ENCODE peak calls at places on chromosome 7, in four cellular contexts. One of them, this sample, is unnamed.

GRCh38 chr7:146366938-146367337 is 250.3 kb downstream of the CNTNAP2 start:
- DNase-seq in HepG2: no peak
- DNase-seq in K562: no peak
- DNase-seq in GM12878: no peak
- DNase-seq in this sample: no peak

GRCh38 chr7:105391429-105391828 is 2.7 kb upstream of the SRPK2 start:
- DNase-seq in HepG2: no peak
- DNase-seq in K562: no peak
- DNase-seq in GM12878: no peak
- DNase-seq in this sample: no peak

GRCh38 chr7:49324707-49325106 is 400.4 kb downstream of the CDC14C start:
- DNase-seq in HepG2: no peak
- DNase-seq in K562: no peak
- DNase-seq in GM12878: no peak
- DNase-seq in this sample: peak

GRCh38 chr7:39417642-39418041 is 148.6 kb upstream of the YAE1 start:
- DNase-seq in HepG2: no peak
- DNase-seq in K562: no peak
- DNase-seq in GM12878: no peak
- DNase-seq in this sample: peak

GRCh38 chr7:106534271-106534846 is 126.6 kb downstream of the CCDC71L start:
- DNase-seq in HepG2: no peak
- DNase-seq in K562: peak
- DNase-seq in GM12878: no peak
- DNase-seq in this sample: no peak

GRCh38 chr7:92446869-92447238 is 428 bp upstream of the GATAD1 start:
- DNase-seq in HepG2: no peak
- DNase-seq in K562: no peak
- DNase-seq in GM12878: no peak
- DNase-seq in this sample: no peak

GRCh38 chr7:30476401-30477145 is 2.0 kb downstream of the NOD1 start:
- DNase-seq in HepG2: no peak
- DNase-seq in K562: no peak
- DNase-seq in GM12878: no peak
- DNase-seq in this sample: no peak

GRCh38 chr7:131107343-131108211 is 220.1 kb upstream of the MKLN1 start:
- DNase-seq in HepG2: peak
- DNase-seq in K562: peak
- DNase-seq in GM12878: no peak
- DNase-seq in this sample: peak

GRCh38 chr7:39855325-39855674 is 94.8 kb upstream of the CDK13 start:
- DNase-seq in HepG2: no peak
- DNase-seq in K562: no peak
- DNase-seq in GM12878: no peak
- DNase-seq in this sample: no peak

GRCh38 chr7:98348726-98349474 is 52.0 kb downstream of the BAIAP2L1 start:
- DNase-seq in HepG2: no peak
- DNase-seq in K562: peak
- DNase-seq in GM12878: no peak
- DNase-seq in this sample: peak

GRCh38 chr7:2123360-2123759 is 109.4 kb downstream of the MAD1L1 start:
- DNase-seq in HepG2: no peak
- DNase-seq in K562: no peak
- DNase-seq in GM12878: no peak
- DNase-seq in this sample: no peak

GRCh38 chr7:3092468-3092867 is 48.8 kb upstream of the CARD11 start:
- DNase-seq in HepG2: no peak
- DNase-seq in K562: no peak
- DNase-seq in GM12878: peak
- DNase-seq in this sample: no peak

GRCh38 chr7:108147031-108147563 is 16.9 kb upstream of the LAMB4 start:
- DNase-seq in HepG2: no peak
- DNase-seq in K562: no peak
- DNase-seq in GM12878: no peak
- DNase-seq in this sample: no peak

GRCh38 chr7:7799138-7799537 is 80.7 kb upstream of the RPA3 start:
- DNase-seq in HepG2: no peak
- DNase-seq in K562: no peak
- DNase-seq in GM12878: no peak
- DNase-seq in this sample: peak

GRCh38 chr7:103988468-103989199 is 824 bp downstream of the RELN start:
- DNase-seq in HepG2: peak
- DNase-seq in K562: no peak
- DNase-seq in GM12878: no peak
- DNase-seq in this sample: peak

GRCh38 chr7:98879198-98879988 is 1.1 kb downstream of the TRRAP start:
- DNase-seq in HepG2: peak
- DNase-seq in K562: peak
- DNase-seq in GM12878: peak
- DNase-seq in this sample: peak

GRCh38 chr7:96178581-96178980 is 143.3 kb downstream of the SLC25A13 start:
- DNase-seq in HepG2: no peak
- DNase-seq in K562: no peak
- DNase-seq in GM12878: no peak
- DNase-seq in this sample: no peak

GRCh38 chr7:101207459-101207858 is 6.6 kb upstream of the MOGAT3 start:
- DNase-seq in HepG2: no peak
- DNase-seq in K562: no peak
- DNase-seq in GM12878: no peak
- DNase-seq in this sample: no peak

GRCh38 chr7:19133891-19134290 is 11.3 kb downstream of the FERD3L start:
- DNase-seq in HepG2: no peak
- DNase-seq in K562: no peak
- DNase-seq in GM12878: no peak
- DNase-seq in this sample: no peak

GRCh38 chr7:99497771-99498545 is 2.1 kb downstream of the ZNF394 start:
- DNase-seq in HepG2: no peak
- DNase-seq in K562: no peak
- DNase-seq in GM12878: no peak
- DNase-seq in this sample: no peak

GRCh38 chr7:43461349-43462024 is 121.4 kb upstream of the STK17A start:
- DNase-seq in HepG2: no peak
- DNase-seq in K562: no peak
- DNase-seq in GM12878: no peak
- DNase-seq in this sample: no peak

GRCh38 chr7:102046373-102047117 is 229.1 kb downstream of the CUX1 start:
- DNase-seq in HepG2: no peak
- DNase-seq in K562: no peak
- DNase-seq in GM12878: no peak
- DNase-seq in this sample: no peak

GRCh38 chr7:101912711-101913110 is 95.3 kb downstream of the CUX1 start:
- DNase-seq in HepG2: no peak
- DNase-seq in K562: no peak
- DNase-seq in GM12878: no peak
- DNase-seq in this sample: no peak

GRCh38 chr7:114715907-114716306 is 206.0 kb upstream of the MDFIC start:
- DNase-seq in HepG2: no peak
- DNase-seq in K562: no peak
- DNase-seq in GM12878: no peak
- DNase-seq in this sample: no peak

GRCh38 chr7:92723205-92723604 is 113.2 kb downstream of the CDK6 start:
- DNase-seq in HepG2: no peak
- DNase-seq in K562: no peak
- DNase-seq in GM12878: no peak
- DNase-seq in this sample: no peak

GRCh38 chr7:100974021-100974420 is 4.7 kb downstream of the MUC12 start:
- DNase-seq in HepG2: no peak
- DNase-seq in K562: no peak
- DNase-seq in GM12878: no peak
- DNase-seq in this sample: no peak

GRCh38 chr7:107694395-107694794 is 33.8 kb downstream of the SLC26A4 start:
- DNase-seq in HepG2: no peak
- DNase-seq in K562: no peak
- DNase-seq in GM12878: no peak
- DNase-seq in this sample: no peak

GRCh38 chr7:158013085-158013668 is 574.4 kb downstream of the PTPRN2 start:
- DNase-seq in HepG2: no peak
- DNase-seq in K562: no peak
- DNase-seq in GM12878: no peak
- DNase-seq in this sample: no peak

GRCh38 chr7:86947956-86948355 is 111.5 kb downstream of the ELAPOR2 start:
- DNase-seq in HepG2: peak
- DNase-seq in K562: no peak
- DNase-seq in GM12878: no peak
- DNase-seq in this sample: no peak

GRCh38 chr7:90262438-90262837 is 17.5 kb downstream of the CFAP69 start:
- DNase-seq in HepG2: no peak
- DNase-seq in K562: peak
- DNase-seq in GM12878: no peak
- DNase-seq in this sample: peak

GRCh38 chr7:139016931-139017511 is 18.8 kb downstream of the ZC3HAV1L start:
- DNase-seq in HepG2: peak
- DNase-seq in K562: peak
- DNase-seq in GM12878: no peak
- DNase-seq in this sample: peak

GRCh38 chr7:143387156-143387975 is 6.2 kb downstream of the ZYX start:
- DNase-seq in HepG2: no peak
- DNase-seq in K562: peak
- DNase-seq in GM12878: no peak
- DNase-seq in this sample: peak

GRCh38 chr7:50791921-50792341 is 9.2 kb upstream of the GRB10 start:
- DNase-seq in HepG2: peak
- DNase-seq in K562: no peak
- DNase-seq in GM12878: no peak
- DNase-seq in this sample: no peak

GRCh38 chr7:79593819-79594218 is 140.4 kb upstream of the MAGI2 start:
- DNase-seq in HepG2: no peak
- DNase-seq in K562: no peak
- DNase-seq in GM12878: no peak
- DNase-seq in this sample: no peak

DNA sequence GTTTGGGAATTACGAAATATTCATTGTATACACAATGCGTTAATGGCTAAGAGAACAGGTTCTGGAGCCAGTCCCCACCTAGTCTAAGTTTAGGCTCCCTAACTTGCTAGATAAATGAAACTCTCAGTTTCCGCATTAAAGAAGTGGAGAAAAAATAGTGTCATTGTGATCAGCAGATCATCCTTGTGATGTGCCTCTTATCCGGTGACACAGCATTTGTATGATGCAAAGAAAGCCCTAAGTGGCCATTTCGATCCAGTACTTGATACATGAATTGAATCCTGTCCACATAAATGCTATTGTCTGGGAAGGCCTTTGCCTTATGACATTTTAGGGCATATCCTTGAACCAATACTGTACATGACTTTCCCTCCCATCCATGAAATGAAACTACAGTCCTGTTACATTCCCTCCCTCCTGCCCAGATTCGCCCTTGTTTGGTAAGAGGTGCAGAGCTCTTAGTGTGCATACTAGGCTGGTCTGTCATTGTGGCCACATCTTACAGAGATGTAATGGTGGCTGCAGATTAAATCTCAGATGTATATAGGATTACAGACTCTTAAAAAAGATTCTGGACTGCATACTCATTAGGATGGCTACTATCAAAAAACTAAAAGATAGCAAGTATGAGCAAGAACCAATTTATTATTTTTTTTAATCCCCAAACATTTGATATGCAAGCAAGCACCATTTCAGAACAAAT is 80.9 kb downstream of the LRRC4 start:
- DNase-seq in HepG2: no peak
- DNase-seq in K562: no peak
- DNase-seq in GM12878: no peak
- DNase-seq in this sample: no peak
- TF ChIP-seq CHD4 in HepG2: no peak
- TF ChIP-seq CHD4 in K562: no peak
- TF ChIP-seq CHD4 in GM12878: no peak
- TF ChIP-seq CHD4 in this sample: no peak

GRCh38 chr7:23545493-23545892 is 13.7 kb upstream of the TRA2A start:
- DNase-seq in HepG2: no peak
- DNase-seq in K562: no peak
- DNase-seq in GM12878: no peak
- DNase-seq in this sample: no peak

GRCh38 chr7:23542752-23543151 is 11.0 kb upstream of the TRA2A start:
- DNase-seq in HepG2: no peak
- DNase-seq in K562: no peak
- DNase-seq in GM12878: no peak
- DNase-seq in this sample: no peak

GRCh38 chr7:23547662-23548061 is 15.9 kb upstream of the TRA2A start:
- DNase-seq in HepG2: no peak
- DNase-seq in K562: no peak
- DNase-seq in GM12878: no peak
- DNase-seq in this sample: no peak

GRCh38 chr7:23546897-23547572 is 15.3 kb upstream of the TRA2A start:
- DNase-seq in HepG2: peak
- DNase-seq in K562: peak
- DNase-seq in GM12878: peak
- DNase-seq in this sample: peak

DNA sequence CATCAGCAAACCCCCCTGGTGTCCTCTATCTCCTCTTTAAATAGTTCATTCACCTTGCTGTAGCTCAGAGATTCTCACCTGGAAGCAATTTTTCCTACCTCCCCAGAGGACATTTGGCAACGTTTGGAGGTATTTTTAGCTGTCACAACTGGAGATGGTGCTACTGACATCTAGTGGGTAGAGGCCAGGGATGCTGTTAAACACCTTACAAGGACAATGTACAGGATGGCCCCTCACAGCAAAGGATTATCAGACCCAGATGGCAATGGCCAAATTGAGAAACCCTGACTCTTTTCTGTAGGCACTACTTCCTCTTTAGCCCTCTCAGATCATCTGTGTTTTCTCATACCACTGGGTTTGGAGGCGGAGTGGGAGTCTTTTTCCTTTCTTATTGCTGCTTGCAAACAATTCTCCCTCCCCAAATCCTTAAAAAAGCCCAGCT is 13.2 kb upstream of the TRA2A start:
- DNase-seq in HepG2: peak
- DNase-seq in K562: no peak
- DNase-seq in GM12878: peak
- DNase-seq in this sample: peak
- H3K4me2 ChIP-seq in HepG2: no peak
- H3K4me2 ChIP-seq in K562: peak
- H3K4me2 ChIP-seq in GM12878: peak
- H3K4me2 ChIP-seq in this sample: peak

GRCh38 chr7:94595717-94596116 is 60.2 kb downstream of the SGCE start:
- DNase-seq in HepG2: no peak
- DNase-seq in K562: no peak
- DNase-seq in GM12878: no peak
- DNase-seq in this sample: no peak

GRCh38 chr7:94588090-94588489 is 67.8 kb downstream of the SGCE start:
- DNase-seq in HepG2: no peak
- DNase-seq in K562: no peak
- DNase-seq in GM12878: no peak
- DNase-seq in this sample: no peak

GRCh38 chr7:94594882-94595281 is 61.1 kb downstream of the SGCE start:
- DNase-seq in HepG2: no peak
- DNase-seq in K562: no peak
- DNase-seq in GM12878: no peak
- DNase-seq in this sample: no peak

GRCh38 chr7:94591185-94591584 is 64.7 kb downstream of the SGCE start:
- DNase-seq in HepG2: no peak
- DNase-seq in K562: no peak
- DNase-seq in GM12878: no peak
- DNase-seq in this sample: no peak

GRCh38 chr7:94590526-94591162 is 65.3 kb downstream of the SGCE start:
- DNase-seq in HepG2: no peak
- DNase-seq in K562: no peak
- DNase-seq in GM12878: no peak
- DNase-seq in this sample: no peak
- TF ChIP-seq CHD4 in HepG2: no peak
- TF ChIP-seq CHD4 in K562: no peak
- TF ChIP-seq CHD4 in GM12878: no peak
- TF ChIP-seq CHD4 in this sample: no peak

GRCh38 chr7:150420987-150421674 is 29.3 kb upstream of the GIMAP8 start:
- DNase-seq in HepG2: peak
- DNase-seq in K562: peak
- DNase-seq in GM12878: no peak
- DNase-seq in this sample: peak
- H3K4me2 ChIP-seq in HepG2: peak
- H3K4me2 ChIP-seq in K562: peak
- H3K4me2 ChIP-seq in GM12878: peak
- H3K4me2 ChIP-seq in this sample: peak